ENCODE peak calls at places on chromosomes 13 and 19, in five cellular contexts. One of them, this sample, is unnamed.

GRCh38 chr13:60397693-60398437 is 845 bp downstream of the TDRD3 start:
- DNase-seq in progenitor cell of endocrine pancreas: no peak
- DNase-seq in activated B cell treated with CpG ODN at 0.5 μM for 24 hours: no peak
- DNase-seq in RWPE1: peak
- DNase-seq in substantia nigra: peak
- DNase-seq in this sample: no peak

GRCh38 chr19:30227661-30228112 is 144.5 kb upstream of the ZNF536 start:
- DNase-seq in RWPE1: peak
- DNase-seq in substantia nigra: peak
- DNase-seq in progenitor cell of endocrine pancreas: peak
- DNase-seq in activated B cell treated with CpG ODN at 0.5 μM for 24 hours: peak
- DNase-seq in this sample: peak

GRCh38 chr19:19537321-19538048 is 580 bp upstream of the CILP2 start:
- DNase-seq in substantia nigra: no peak
- DNase-seq in progenitor cell of endocrine pancreas: no peak
- DNase-seq in RWPE1: no peak
- DNase-seq in activated B cell treated with CpG ODN at 0.5 μM for 24 hours: no peak
- DNase-seq in this sample: no peak

GRCh38 chr13:42794572-42795275 is 13.3 kb downstream of the FAM216B start:
- DNase-seq in RWPE1: no peak
- DNase-seq in activated B cell treated with CpG ODN at 0.5 μM for 24 hours: no peak
- DNase-seq in progenitor cell of endocrine pancreas: no peak
- DNase-seq in substantia nigra: no peak
- DNase-seq in this sample: no peak

GRCh38 chr19:17757125-17757524 is 5.8 kb downstream of the FCHO1 start:
- DNase-seq in substantia nigra: peak
- DNase-seq in progenitor cell of endocrine pancreas: no peak
- DNase-seq in activated B cell treated with CpG ODN at 0.5 μM for 24 hours: no peak
- DNase-seq in RWPE1: peak
- DNase-seq in this sample: peak

GRCh38 chr19:14097532-14098151 is 7.1 kb upstream of the SAMD1 start:
- DNase-seq in activated B cell treated with CpG ODN at 0.5 μM for 24 hours: no peak
- DNase-seq in progenitor cell of endocrine pancreas: no peak
- DNase-seq in RWPE1: no peak
- DNase-seq in substantia nigra: no peak
- DNase-seq in this sample: no peak

GRCh38 chr13:51659276-51660127 is 75.2 kb downstream of the WDFY2 start:
- DNase-seq in RWPE1: no peak
- DNase-seq in activated B cell treated with CpG ODN at 0.5 μM for 24 hours: no peak
- DNase-seq in progenitor cell of endocrine pancreas: no peak
- DNase-seq in substantia nigra: no peak
- DNase-seq in this sample: no peak

GRCh38 chr13:46595136-46595917 is 42.4 kb downstream of the LRCH1 start:
- DNase-seq in progenitor cell of endocrine pancreas: no peak
- DNase-seq in substantia nigra: no peak
- DNase-seq in activated B cell treated with CpG ODN at 0.5 μM for 24 hours: no peak
- DNase-seq in RWPE1: peak
- DNase-seq in this sample: no peak

GRCh38 chr19:13923194-13923987 is 14.8 kb downstream of the PODNL1 start:
- DNase-seq in progenitor cell of endocrine pancreas: no peak
- DNase-seq in substantia nigra: no peak
- DNase-seq in activated B cell treated with CpG ODN at 0.5 μM for 24 hours: no peak
- DNase-seq in RWPE1: no peak
- DNase-seq in this sample: no peak

GRCh38 chr13:80338781-80339577 is 1.9 kb downstream of the SPRY2 start:
- DNase-seq in RWPE1: peak
- DNase-seq in progenitor cell of endocrine pancreas: peak
- DNase-seq in activated B cell treated with CpG ODN at 0.5 μM for 24 hours: peak
- DNase-seq in substantia nigra: peak
- DNase-seq in this sample: peak

GRCh38 chr19:2050349-2050990 is 574 bp downstream of the MKNK2 start:
- DNase-seq in activated B cell treated with CpG ODN at 0.5 μM for 24 hours: no peak
- DNase-seq in progenitor cell of endocrine pancreas: no peak
- DNase-seq in RWPE1: no peak
- DNase-seq in substantia nigra: peak
- DNase-seq in this sample: no peak

GRCh38 chr13:49410006-49410405 is 33.9 kb downstream of the CAB39L start:
- DNase-seq in progenitor cell of endocrine pancreas: no peak
- DNase-seq in activated B cell treated with CpG ODN at 0.5 μM for 24 hours: no peak
- DNase-seq in substantia nigra: no peak
- DNase-seq in RWPE1: no peak
- DNase-seq in this sample: no peak

This sample was measured in amygdala.